ENCODE peak calls at places on chromosomes 4 and X, in six cellular contexts. I, E, C, L, F and X are unnamed samples. For H3K27me3, the result is how much of the 10 kb centered on the place peaks cover.

GRCh38 chr4:152620915-152621314 is 58.9 kb downstream of the TMEM154 start:
- DNase-seq in F (no peak), E (no peak), C (no peak), L (no peak), I (no peak), X (no peak)

GRCh38 chrX:48468247-48468671 is 1.8 kb downstream of the SLC38A5 start:
- DNase-seq in F (no peak), C (peak), E (no peak), L (peak), I (no peak), X (no peak)

GRCh38 chr4:48546336-48546735 is 56.3 kb downstream of the ZAR1 start:
- DNase-seq in L (no peak), F (peak), E (no peak), I (no peak), C (no peak), X (no peak)

GRCh38 chrX:15299945-15300851 is 15.2 kb downstream of the ASB11 start:
- DNase-seq in I (no peak), F (no peak), L (no peak), E (no peak), C (no peak), X (no peak)

GRCh38 chrX:118495061-118495921 is at the start of gene DOCK11:
- DNase-seq in L (peak), E (peak), C (peak), I (peak), F (peak), X (peak)

GRCh38 chr4:73836373-73837269 is at the start of gene CXCL6:
- DNase-seq in F (peak), C (peak), L (peak), I (no peak), E (no peak), X (peak)

GRCh38 chrX:56759736-56760409 is 30.8 kb downstream of the NBDY start:
- DNase-seq in F (no peak), E (no peak), C (no peak), I (no peak), L (peak), X (no peak)

GRCh38 chrX:153966283-153966688 is 5.3 kb downstream of the HCFC1 start:
- DNase-seq in E (peak), F (no peak), L (no peak), I (no peak), C (no peak), X (no peak)

GRCh38 chr4:165394275-165394674 is 15.5 kb downstream of the CPE start:
- DNase-seq in C (no peak), F (no peak), I (no peak), L (no peak), E (no peak), X (no peak)

GRCh38 chr4:114078636-114079035 is 99.2 kb upstream of the ARSJ start:
- DNase-seq in C (no peak), I (no peak), L (no peak), E (no peak), F (no peak), X (no peak)

GRCh38 chr4:144906181-144906895 is 191.7 kb downstream of the ANAPC10 start:
- DNase-seq in F (no peak), C (no peak), E (no peak), L (no peak), I (no peak), X (no peak)

GRCh38 chr4:148849581-148849980 is 407.4 kb upstream of the NR3C2 start:
- DNase-seq in I (no peak), L (no peak), E (no peak), F (no peak), C (no peak), X (no peak)

GRCh38 chr4:44448548-44449443 is at the start of gene KCTD8:
- DNase-seq in F (peak), C (peak), E (peak), I (peak), L (peak), X (peak)

GRCh38 chr4:44447563-44448504 is 775 bp downstream of the KCTD8 start:
- DNase-seq in I (no peak), L (peak), F (peak), E (peak), C (no peak), X (peak)

GRCh38 chr4:44446191-44446590 is 2.4 kb downstream of the KCTD8 start:
- DNase-seq in L (no peak), F (no peak), I (no peak), E (no peak), C (no peak), X (no peak)

DNA sequence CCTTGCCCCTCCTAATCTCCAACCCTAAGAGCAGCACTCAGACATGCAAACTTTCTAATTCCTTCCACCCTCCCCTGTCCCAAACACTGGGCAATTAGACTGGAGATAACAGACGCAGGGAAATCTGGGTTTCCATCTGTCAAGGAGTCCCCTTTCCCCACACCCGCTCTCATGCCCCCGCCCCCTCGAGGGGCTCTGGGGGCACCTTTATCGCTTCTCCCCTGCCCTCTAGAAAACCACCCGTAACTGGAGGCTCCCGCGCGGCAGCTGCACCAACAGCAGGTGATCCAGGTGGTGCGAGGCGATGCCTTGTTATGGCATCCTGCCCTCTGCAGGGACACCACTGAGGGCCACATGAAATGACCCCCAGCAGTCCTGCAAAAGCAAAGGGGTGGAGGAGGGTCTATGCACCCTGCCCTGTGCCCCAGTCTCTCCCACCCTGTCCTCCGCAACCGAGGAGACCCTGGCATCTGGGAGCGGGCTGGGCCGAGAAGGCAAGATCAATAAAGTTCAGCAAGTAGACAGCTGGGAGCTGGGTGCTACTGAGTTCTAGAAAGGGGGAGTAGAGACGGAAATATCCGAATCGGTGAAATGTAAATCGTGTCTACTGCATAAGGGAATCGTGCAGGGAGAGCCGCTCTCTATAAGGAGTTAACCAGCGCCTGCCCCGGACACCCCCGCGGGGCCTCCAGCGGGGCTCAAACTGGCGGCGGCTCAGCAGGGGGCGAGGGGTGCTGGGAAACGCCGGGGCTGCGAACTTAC is 1.6 kb downstream of the KCTD8 start:
- DNase-seq in L (peak), C (no peak), I (no peak), E (no peak), F (no peak), X (peak)
- H3K27me3 ChIP-seq in L (half or more), C (under half), I (under half), E (under half), F (half or more), X (half or more)

GRCh38 chr4:6452897-6453687 is 19.3 kb downstream of the PPP2R2C start:
- DNase-seq in E (no peak), C (no peak), F (no peak), L (no peak), I (no peak), X (no peak)
- TF ChIP-seq CTCF in E (no peak), C (no peak), F (no peak), L (no peak), I (no peak), X (no peak)

DNA sequence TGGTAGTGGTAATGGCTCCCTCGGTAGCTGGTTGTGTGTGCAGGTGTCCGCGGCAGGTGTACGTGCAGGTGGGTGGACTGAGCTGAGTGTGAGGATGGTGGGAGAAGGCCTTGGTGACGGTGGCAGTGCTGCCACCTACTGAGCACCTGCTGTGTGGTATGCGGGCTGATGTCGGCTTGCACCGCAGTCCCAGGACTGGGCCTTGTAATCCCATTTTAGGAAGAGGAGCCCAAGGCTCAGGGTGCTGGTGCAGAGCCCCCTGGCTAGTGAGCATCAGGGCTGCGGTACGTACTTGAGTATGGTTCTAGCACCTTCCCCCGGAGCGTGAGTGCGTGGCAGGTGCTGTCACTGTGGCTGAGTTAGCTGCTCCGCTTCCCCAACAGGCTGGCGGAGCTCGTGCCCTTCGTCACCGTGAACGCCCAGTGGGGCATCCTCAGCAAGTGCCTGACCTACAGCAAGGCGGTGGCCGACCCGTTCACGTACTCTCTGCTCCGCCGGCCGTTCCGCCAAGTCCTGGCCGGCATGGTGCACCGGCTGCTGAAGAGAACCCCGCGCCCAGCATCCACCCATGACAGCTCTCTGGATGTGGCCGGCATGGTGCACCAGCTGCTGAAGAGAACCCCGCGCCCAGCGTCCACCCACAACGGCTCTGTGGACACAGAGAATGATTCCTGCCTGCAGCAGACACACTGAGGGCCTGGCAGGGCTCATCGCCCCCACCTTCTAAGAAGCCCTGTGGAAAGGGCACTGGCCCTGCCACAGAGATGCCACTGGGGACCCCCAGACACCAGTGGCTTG is 5.7 kb upstream of the CPZ start:
- DNase-seq in E (peak), I (no peak), C (no peak), F (no peak), L (peak), X (peak)
- H3K27me3 ChIP-seq in E (half or more), I (under half), C (under half), F (under half), L (half or more), X (under half)

GRCh38 chr4:10893417-10893816 is 208.8 kb upstream of the CLNK start:
- DNase-seq in I (no peak), C (no peak), F (peak), E (no peak), L (no peak), X (no peak)
- TF ChIP-seq CTCF in I (peak), C (no peak), F (peak), E (no peak), L (no peak), X (peak)

DNA sequence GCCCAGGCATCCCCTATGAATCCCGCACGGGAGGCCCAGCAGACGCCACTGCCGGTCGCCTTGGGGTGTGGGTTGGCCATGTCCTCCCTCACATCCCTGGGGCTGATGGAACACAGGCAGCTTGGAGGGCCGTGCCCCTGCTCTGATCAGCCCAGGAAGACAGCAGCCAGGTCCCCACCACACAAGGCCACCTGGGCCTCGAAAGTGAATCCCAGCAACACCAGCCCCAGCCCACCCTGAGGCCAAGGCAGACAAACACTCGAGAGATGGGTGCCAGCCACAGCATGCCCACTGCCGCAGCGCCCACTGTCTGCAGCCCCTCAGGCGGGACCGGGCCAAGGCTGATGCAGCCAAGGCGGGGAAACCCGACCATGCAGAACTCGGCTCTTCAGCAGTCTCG is 85.5 kb downstream of the HMX1 start:
- DNase-seq in C (no peak), L (no peak), E (no peak), F (no peak), I (no peak), X (no peak)
- H3K27me3 ChIP-seq in C (under half), L (half or more), E (under half), F (under half), I (under half), X (under half)

GRCh38 chr4:177374966-177375365 is 65.3 kb downstream of the NEIL3 start:
- DNase-seq in E (no peak), F (peak), L (no peak), C (no peak), I (no peak), X (no peak)

GRCh38 chr4:177375372-177375771 is 65.7 kb downstream of the NEIL3 start:
- DNase-seq in E (no peak), F (no peak), I (no peak), C (no peak), L (no peak), X (no peak)

GRCh38 chr4:177380730-177381287 is 61.4 kb downstream of the AGA start:
- DNase-seq in I (no peak), C (no peak), E (no peak), L (no peak), F (no peak), X (no peak)

GRCh38 chr4:177371452-177371851 is 61.8 kb downstream of the NEIL3 start:
- DNase-seq in I (no peak), L (no peak), F (no peak), C (no peak), E (no peak), X (no peak)

DNA sequence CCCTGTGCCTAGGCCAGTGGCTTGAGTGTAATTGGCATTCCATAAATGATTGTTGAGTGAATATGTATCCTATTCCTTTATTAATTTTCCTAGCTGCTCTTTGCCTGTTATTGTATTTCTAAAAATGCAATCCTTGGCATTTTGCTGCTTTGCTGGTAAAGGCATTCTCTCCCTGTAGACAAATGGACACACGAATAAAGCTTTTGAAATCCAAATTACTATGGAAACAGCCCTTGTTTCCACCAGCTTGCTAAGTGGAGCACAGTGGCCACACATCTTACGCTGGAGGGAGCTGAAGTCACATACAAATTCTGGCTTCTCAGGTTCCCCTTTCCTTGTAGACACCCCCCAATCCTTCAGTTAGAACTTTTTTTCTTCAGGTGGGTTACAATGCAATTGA is 66.3 kb downstream of the AGA start:
- DNase-seq in I (no peak), C (no peak), E (no peak), L (no peak), F (no peak), X (no peak)
- TF ChIP-seq CTCF in I (no peak), C (no peak), E (no peak), L (no peak), F (no peak), X (no peak)

GRCh38 chrX:11111038-11111851 is at the start of gene HCCS:
- DNase-seq in F (peak), L (peak), C (peak), E (peak), I (peak), X (peak)
- H3K27me3 ChIP-seq in F (under half), L (under half), C (under half), E (under half), I (under half), X (under half)

DNA sequence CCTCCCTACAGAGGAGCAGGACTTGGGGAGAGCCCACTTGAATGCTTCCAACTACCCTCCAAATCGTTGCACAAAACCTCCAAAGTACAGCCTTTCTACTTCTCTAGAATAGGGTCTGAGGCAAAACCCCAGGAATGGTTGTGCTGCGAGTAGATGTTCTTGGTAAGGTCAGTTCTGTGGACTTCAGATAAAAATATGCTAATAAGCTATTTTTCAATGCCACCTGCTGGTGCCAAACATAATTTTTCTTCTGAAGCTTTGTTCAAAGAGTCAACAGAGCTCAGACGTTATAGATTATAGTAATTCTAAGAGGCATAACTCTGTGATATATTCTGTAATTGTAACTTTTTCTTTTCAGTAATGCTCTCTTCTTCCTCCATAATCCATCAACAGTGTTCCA is 425.7 kb downstream of the GPAT3 start:
- DNase-seq in F (no peak), I (no peak), L (no peak), C (no peak), E (no peak), X (no peak)
- TF ChIP-seq CTCF in F (no peak), I (no peak), L (no peak), C (no peak), E (no peak), X (no peak)

GRCh38 chr4:155428128-155428527 is 51.4 kb upstream of the MAP9 start:
- DNase-seq in E (no peak), I (no peak), C (no peak), F (peak), L (no peak), X (no peak)

GRCh38 chr4:155419266-155419665 is 42.5 kb upstream of the MAP9 start:
- DNase-seq in C (no peak), I (no peak), E (no peak), L (no peak), F (no peak), X (no peak)

GRCh38 chr4:155426953-155427352 is 50.2 kb upstream of the MAP9 start:
- DNase-seq in L (no peak), C (no peak), F (no peak), E (no peak), I (no peak), X (no peak)

GRCh38 chr4:155423671-155424070 is 46.9 kb upstream of the MAP9 start:
- DNase-seq in L (no peak), C (no peak), F (no peak), I (no peak), E (no peak), X (no peak)
- H3K27me3 ChIP-seq in L (under half), C (under half), F (under half), I (under half), E (under half), X (under half)

GRCh38 chr4:6718932-6719610 is 3.1 kb downstream of the BLOC1S4 start:
- DNase-seq in E (no peak), I (no peak), C (no peak), L (no peak), F (no peak), X (no peak)

GRCh38 chr4:6715704-6716017 is 313 bp upstream of the BLOC1S4 start:
- DNase-seq in F (no peak), L (no peak), I (no peak), C (no peak), E (no peak), X (no peak)

GRCh38 chr4:6714954-6715353 is 1.0 kb upstream of the BLOC1S4 start:
- DNase-seq in E (no peak), C (no peak), I (no peak), L (no peak), F (no peak), X (no peak)

GRCh38 chr4:6716958-6717655 is 1.1 kb downstream of the BLOC1S4 start:
- DNase-seq in L (no peak), C (no peak), I (no peak), F (no peak), E (no peak), X (no peak)

GRCh38 chr4:6716018-6716911 is at the start of gene BLOC1S4:
- DNase-seq in L (peak), I (peak), F (peak), E (peak), C (peak), X (peak)
- TF ChIP-seq CTCF in L (peak), I (no peak), F (peak), E (peak), C (no peak), X (peak)